ENCODE peak calls at places on chromosomes 6 and 20, in seven cellular contexts. One of them, this sample, is unnamed. For H3K9me3, the result is how much of the 10 kb centered on the place peaks cover.

GRCh38 chr6:27250277-27250954 is 2.9 kb downstream of the PRSS16 start:
- DNase-seq in esophagus squamous epithelium: no peak
- DNase-seq in hepatocyte: no peak
- DNase-seq in upper lobe of right lung: no peak
- DNase-seq in heart right ventricle: no peak
- DNase-seq in tibial artery: no peak
- DNase-seq in IMR-90: no peak
- DNase-seq in this sample: no peak

GRCh38 chr6:117237561-117237960 is 27.8 kb upstream of the VGLL2 start:
- DNase-seq in heart right ventricle: no peak
- DNase-seq in IMR-90: no peak
- DNase-seq in upper lobe of right lung: no peak
- DNase-seq in hepatocyte: no peak
- DNase-seq in tibial artery: no peak
- DNase-seq in esophagus squamous epithelium: no peak
- DNase-seq in this sample: no peak

GRCh38 chr6:135250751-135251356 is 69.7 kb downstream of the MYB start:
- DNase-seq in heart right ventricle: no peak
- DNase-seq in esophagus squamous epithelium: no peak
- DNase-seq in upper lobe of right lung: no peak
- DNase-seq in hepatocyte: no peak
- DNase-seq in tibial artery: no peak
- DNase-seq in IMR-90: no peak
- DNase-seq in this sample: no peak

GRCh38 chr6:73943930-73944652 is 248.1 kb downstream of the CD109 start:
- DNase-seq in hepatocyte: no peak
- DNase-seq in tibial artery: no peak
- DNase-seq in heart right ventricle: no peak
- DNase-seq in upper lobe of right lung: no peak
- DNase-seq in esophagus squamous epithelium: no peak
- DNase-seq in IMR-90: no peak
- DNase-seq in this sample: no peak

GRCh38 chr6:161366301-161366953 is 92.6 kb upstream of the AGPAT4 start:
- DNase-seq in upper lobe of right lung: no peak
- DNase-seq in esophagus squamous epithelium: no peak
- DNase-seq in tibial artery: no peak
- DNase-seq in IMR-90: no peak
- DNase-seq in heart right ventricle: no peak
- DNase-seq in hepatocyte: no peak
- DNase-seq in this sample: no peak

GRCh38 chr6:63058601-63059000 is 152.7 kb upstream of the FKBP1C start:
- DNase-seq in heart right ventricle: no peak
- DNase-seq in upper lobe of right lung: no peak
- DNase-seq in esophagus squamous epithelium: no peak
- DNase-seq in hepatocyte: no peak
- DNase-seq in IMR-90: no peak
- DNase-seq in tibial artery: no peak
- DNase-seq in this sample: no peak

GRCh38 chr20:6055161-6055783 is 1.4 kb upstream of the LRRN4 start:
- DNase-seq in esophagus squamous epithelium: no peak
- DNase-seq in upper lobe of right lung: no peak
- DNase-seq in tibial artery: no peak
- DNase-seq in IMR-90: no peak
- DNase-seq in hepatocyte: no peak
- DNase-seq in heart right ventricle: no peak
- DNase-seq in this sample: no peak

GRCh38 chr6:78629154-78629721 is 238.1 kb upstream of the IRAK1BP1 start:
- DNase-seq in esophagus squamous epithelium: no peak
- DNase-seq in tibial artery: no peak
- DNase-seq in heart right ventricle: peak
- DNase-seq in hepatocyte: no peak
- DNase-seq in IMR-90: peak
- DNase-seq in upper lobe of right lung: no peak
- DNase-seq in this sample: no peak

GRCh38 chr20:568097-568864 is 24.7 kb upstream of the CSNK2A1 start:
- DNase-seq in IMR-90: no peak
- DNase-seq in heart right ventricle: peak
- DNase-seq in hepatocyte: no peak
- DNase-seq in esophagus squamous epithelium: no peak
- DNase-seq in upper lobe of right lung: no peak
- DNase-seq in tibial artery: no peak
- DNase-seq in this sample: no peak

GRCh38 chr20:62786100-62786499 is 10.2 kb upstream of the MRGBP start:
- DNase-seq in hepatocyte: no peak
- DNase-seq in heart right ventricle: no peak
- DNase-seq in upper lobe of right lung: no peak
- DNase-seq in IMR-90: no peak
- DNase-seq in tibial artery: no peak
- DNase-seq in esophagus squamous epithelium: no peak
- DNase-seq in this sample: no peak

GRCh38 chr20:61733891-61734732 is 331.6 kb downstream of the TAF4 start:
- DNase-seq in esophagus squamous epithelium: no peak
- DNase-seq in heart right ventricle: no peak
- DNase-seq in IMR-90: no peak
- DNase-seq in tibial artery: no peak
- DNase-seq in upper lobe of right lung: no peak
- DNase-seq in hepatocyte: no peak
- DNase-seq in this sample: peak

GRCh38 chr6:95091823-95092436 is 485.4 kb upstream of the MANEA start:
- DNase-seq in upper lobe of right lung: no peak
- DNase-seq in IMR-90: peak
- DNase-seq in heart right ventricle: no peak
- DNase-seq in esophagus squamous epithelium: no peak
- DNase-seq in tibial artery: no peak
- DNase-seq in hepatocyte: peak
- DNase-seq in this sample: no peak

GRCh38 chr6:90420495-90420894 is 123.9 kb upstream of the BACH2 start:
- DNase-seq in hepatocyte: no peak
- DNase-seq in tibial artery: no peak
- DNase-seq in esophagus squamous epithelium: no peak
- DNase-seq in IMR-90: no peak
- DNase-seq in upper lobe of right lung: no peak
- DNase-seq in heart right ventricle: no peak
- DNase-seq in this sample: no peak

GRCh38 chr6:16758163-16758975 is 2.9 kb downstream of the ATXN1 start:
- DNase-seq in heart right ventricle: no peak
- DNase-seq in IMR-90: no peak
- DNase-seq in esophagus squamous epithelium: no peak
- DNase-seq in hepatocyte: peak
- DNase-seq in tibial artery: no peak
- DNase-seq in upper lobe of right lung: no peak
- DNase-seq in this sample: no peak

GRCh38 chr6:1486387-1486786 is 97.0 kb downstream of the FOXF2 start:
- DNase-seq in heart right ventricle: no peak
- DNase-seq in esophagus squamous epithelium: no peak
- DNase-seq in IMR-90: no peak
- DNase-seq in upper lobe of right lung: no peak
- DNase-seq in hepatocyte: no peak
- DNase-seq in tibial artery: no peak
- DNase-seq in this sample: no peak

GRCh38 chr6:63816979-63817436 is 181.4 kb downstream of the PHF3 start:
- DNase-seq in IMR-90: peak
- DNase-seq in esophagus squamous epithelium: no peak
- DNase-seq in heart right ventricle: no peak
- DNase-seq in tibial artery: no peak
- DNase-seq in hepatocyte: peak
- DNase-seq in upper lobe of right lung: no peak
- DNase-seq in this sample: no peak

GRCh38 chr20:14444106-14444505 is 106.7 kb upstream of the FLRT3 start:
- DNase-seq in hepatocyte: no peak
- DNase-seq in upper lobe of right lung: no peak
- DNase-seq in heart right ventricle: no peak
- DNase-seq in esophagus squamous epithelium: no peak
- DNase-seq in IMR-90: no peak
- DNase-seq in tibial artery: no peak
- DNase-seq in this sample: no peak

GRCh38 chr6:112639436-112639835 is 292.3 kb downstream of the RFPL4B start:
- DNase-seq in heart right ventricle: no peak
- DNase-seq in upper lobe of right lung: no peak
- DNase-seq in hepatocyte: no peak
- DNase-seq in IMR-90: peak
- DNase-seq in tibial artery: no peak
- DNase-seq in esophagus squamous epithelium: no peak
- DNase-seq in this sample: no peak

GRCh38 chr6:9540126-9540525 is 874.7 kb downstream of the TFAP2A start:
- DNase-seq in tibial artery: no peak
- DNase-seq in hepatocyte: no peak
- DNase-seq in esophagus squamous epithelium: no peak
- DNase-seq in upper lobe of right lung: no peak
- DNase-seq in heart right ventricle: no peak
- DNase-seq in IMR-90: peak
- DNase-seq in this sample: no peak

GRCh38 chr20:62947532-62948300 is 4.8 kb upstream of the SLC17A9 start:
- DNase-seq in heart right ventricle: no peak
- DNase-seq in upper lobe of right lung: peak
- DNase-seq in hepatocyte: no peak
- DNase-seq in IMR-90: no peak
- DNase-seq in esophagus squamous epithelium: no peak
- DNase-seq in tibial artery: no peak
- DNase-seq in this sample: no peak

GRCh38 chr20:50750145-50750671 is 18.8 kb downstream of the PARD6B start:
- DNase-seq in IMR-90: no peak
- DNase-seq in hepatocyte: no peak
- DNase-seq in esophagus squamous epithelium: no peak
- DNase-seq in upper lobe of right lung: no peak
- DNase-seq in heart right ventricle: no peak
- DNase-seq in tibial artery: no peak
- DNase-seq in this sample: no peak

GRCh38 chr6:73704260-73704659 is 8.3 kb downstream of the CD109 start:
- DNase-seq in esophagus squamous epithelium: no peak
- DNase-seq in upper lobe of right lung: no peak
- DNase-seq in IMR-90: peak
- DNase-seq in heart right ventricle: no peak
- DNase-seq in tibial artery: no peak
- DNase-seq in hepatocyte: peak
- DNase-seq in this sample: no peak

GRCh38 chr20:21139881-21140566 is 14.1 kb downstream of the KIZ start:
- DNase-seq in heart right ventricle: no peak
- DNase-seq in upper lobe of right lung: no peak
- DNase-seq in esophagus squamous epithelium: no peak
- DNase-seq in tibial artery: no peak
- DNase-seq in hepatocyte: no peak
- DNase-seq in IMR-90: no peak
- DNase-seq in this sample: no peak

GRCh38 chr6:29965873-29966601 is 23.7 kb downstream of the HLA-A start:
- DNase-seq in hepatocyte: peak
- DNase-seq in heart right ventricle: peak
- DNase-seq in esophagus squamous epithelium: no peak
- DNase-seq in tibial artery: peak
- DNase-seq in upper lobe of right lung: peak
- DNase-seq in IMR-90: peak
- DNase-seq in this sample: peak

GRCh38 chr6:68235192-68235812 is 399.8 kb upstream of the ADGRB3 start:
- DNase-seq in hepatocyte: no peak
- DNase-seq in upper lobe of right lung: no peak
- DNase-seq in IMR-90: no peak
- DNase-seq in esophagus squamous epithelium: no peak
- DNase-seq in tibial artery: no peak
- DNase-seq in heart right ventricle: no peak
- DNase-seq in this sample: no peak

DNA sequence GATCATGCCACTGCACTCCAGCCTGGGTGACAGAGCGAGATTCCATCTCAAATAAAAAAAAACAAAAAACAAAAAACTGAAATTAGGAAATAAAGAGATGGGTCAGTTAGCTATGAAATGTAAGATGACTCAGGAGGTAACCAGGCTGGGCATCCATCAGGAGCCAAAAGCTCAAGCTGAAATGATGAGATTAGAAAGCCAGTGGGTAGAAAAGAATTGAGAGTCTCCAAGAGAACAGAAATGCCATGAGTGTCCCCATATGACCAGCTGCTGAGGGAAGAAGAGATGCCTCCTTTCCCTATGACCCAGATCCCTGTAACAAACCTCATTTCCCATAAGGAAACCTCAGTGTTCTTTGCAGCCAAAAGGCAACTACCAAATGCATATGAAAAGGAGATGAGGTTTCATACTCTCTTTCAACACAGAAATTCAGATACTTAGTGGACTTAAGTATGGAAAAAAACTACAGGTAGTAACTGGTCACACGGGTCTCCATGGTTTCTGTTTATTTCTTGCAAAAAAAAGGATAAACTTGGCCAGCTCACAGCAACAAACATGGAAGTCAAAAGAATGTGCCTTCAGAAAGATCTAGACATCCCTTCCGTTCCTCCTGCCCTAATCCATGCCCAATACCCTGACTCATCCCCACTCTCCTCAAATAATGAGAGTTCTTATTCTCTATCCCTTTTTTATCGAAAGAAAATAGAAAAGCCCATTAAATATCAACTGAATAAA is 8.1 kb downstream of the ARHGAP18 start:
- DNase-seq in hepatocyte: no peak
- DNase-seq in upper lobe of right lung: no peak
- DNase-seq in IMR-90: peak
- DNase-seq in tibial artery: no peak
- DNase-seq in heart right ventricle: no peak
- DNase-seq in esophagus squamous epithelium: no peak
- DNase-seq in this sample: no peak
- H3K27ac ChIP-seq in hepatocyte: no peak
- H3K27ac ChIP-seq in upper lobe of right lung: no peak
- H3K27ac ChIP-seq in IMR-90: peak
- H3K27ac ChIP-seq in tibial artery: no peak
- H3K27ac ChIP-seq in heart right ventricle: no peak
- H3K27ac ChIP-seq in esophagus squamous epithelium: no peak
- H3K27ac ChIP-seq in this sample: peak

DNA sequence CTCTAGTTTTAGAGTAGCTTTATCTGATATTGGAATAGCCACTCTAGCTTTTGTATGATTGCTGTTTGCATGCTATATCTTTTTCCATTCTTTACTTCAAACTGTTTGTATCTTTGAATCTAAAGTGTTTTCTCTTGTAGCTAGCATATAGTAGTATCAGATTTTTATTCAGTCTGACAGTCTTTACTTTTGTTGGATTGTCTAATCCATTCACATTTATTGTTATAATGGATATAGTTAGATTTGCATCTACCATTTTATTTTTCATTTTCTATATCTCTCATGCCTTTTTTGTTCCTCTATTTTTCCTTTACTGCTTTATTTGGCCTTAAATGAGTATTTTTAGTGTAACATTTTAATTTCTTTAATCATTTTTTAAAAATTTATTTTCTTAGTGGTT is 52.1 kb downstream of the PHACTR3 start:
- DNase-seq in upper lobe of right lung: no peak
- DNase-seq in hepatocyte: no peak
- DNase-seq in IMR-90: no peak
- DNase-seq in tibial artery: no peak
- DNase-seq in heart right ventricle: no peak
- DNase-seq in esophagus squamous epithelium: no peak
- DNase-seq in this sample: no peak
- H3K9me3 ChIP-seq in upper lobe of right lung: under half
- H3K9me3 ChIP-seq in hepatocyte: under half
- H3K9me3 ChIP-seq in IMR-90: under half
- H3K9me3 ChIP-seq in tibial artery: under half
- H3K9me3 ChIP-seq in heart right ventricle: under half
- H3K9me3 ChIP-seq in esophagus squamous epithelium: under half
- H3K9me3 ChIP-seq in this sample: under half

GRCh38 chr6:124870611-124871201 is 91.5 kb upstream of the RNF217 start:
- DNase-seq in hepatocyte: peak
- DNase-seq in IMR-90: peak
- DNase-seq in upper lobe of right lung: no peak
- DNase-seq in esophagus squamous epithelium: no peak
- DNase-seq in heart right ventricle: no peak
- DNase-seq in tibial artery: no peak
- DNase-seq in this sample: no peak
- TF ChIP-seq CTCF in hepatocyte: peak
- TF ChIP-seq CTCF in IMR-90: peak
- TF ChIP-seq CTCF in upper lobe of right lung: peak
- TF ChIP-seq CTCF in esophagus squamous epithelium: peak
- TF ChIP-seq CTCF in heart right ventricle: peak
- TF ChIP-seq CTCF in tibial artery: peak
- TF ChIP-seq CTCF in this sample: peak

GRCh38 chr6:34485321-34486060 is 19.6 kb downstream of the PACSIN1 start:
- DNase-seq in IMR-90: no peak
- DNase-seq in tibial artery: no peak
- DNase-seq in hepatocyte: no peak
- DNase-seq in upper lobe of right lung: peak
- DNase-seq in heart right ventricle: no peak
- DNase-seq in esophagus squamous epithelium: no peak
- DNase-seq in this sample: no peak
- H3K27ac ChIP-seq in IMR-90: no peak
- H3K27ac ChIP-seq in tibial artery: no peak
- H3K27ac ChIP-seq in hepatocyte: no peak
- H3K27ac ChIP-seq in upper lobe of right lung: no peak
- H3K27ac ChIP-seq in heart right ventricle: no peak
- H3K27ac ChIP-seq in esophagus squamous epithelium: no peak
- H3K27ac ChIP-seq in this sample: no peak